ENCODE peak calls at places on chromosomes 1 and 21, in four cellular contexts. One of them, this sample, is unnamed. For H3K9me3 and H3K4me1, the result is how much of the 10 kb centered on the place peaks cover.

GRCh38 chr1:203271018-203271743 is 34.1 kb upstream of the BTG2 start:
- DNase-seq in heart left ventricle: no peak
- DNase-seq in BE2C: peak
- DNase-seq in sigmoid colon: peak
- DNase-seq in this sample: peak

GRCh38 chr1:147542549-147542857 is 1.2 kb downstream of the BCL9 start:
- DNase-seq in heart left ventricle: no peak
- DNase-seq in BE2C: no peak
- DNase-seq in sigmoid colon: no peak
- DNase-seq in this sample: no peak

GRCh38 chr1:36962991-36963390 is 71.3 kb downstream of the GRIK3 start:
- DNase-seq in heart left ventricle: no peak
- DNase-seq in BE2C: no peak
- DNase-seq in sigmoid colon: no peak
- DNase-seq in this sample: no peak

GRCh38 chr1:28070725-28071593 is 17.5 kb downstream of the EYA3 start:
- DNase-seq in heart left ventricle: no peak
- DNase-seq in BE2C: no peak
- DNase-seq in sigmoid colon: no peak
- DNase-seq in this sample: no peak

GRCh38 chr1:211488641-211489040 is 3.3 kb downstream of the RD3 start:
- DNase-seq in heart left ventricle: no peak
- DNase-seq in BE2C: no peak
- DNase-seq in sigmoid colon: no peak
- DNase-seq in this sample: no peak

GRCh38 chr21:14533555-14534400 is 12.3 kb downstream of the SAMSN1 start:
- DNase-seq in heart left ventricle: no peak
- DNase-seq in BE2C: no peak
- DNase-seq in sigmoid colon: no peak
- DNase-seq in this sample: no peak

GRCh38 chr21:16605588-16605987 is 875.8 kb downstream of the USP25 start:
- DNase-seq in heart left ventricle: no peak
- DNase-seq in BE2C: peak
- DNase-seq in sigmoid colon: no peak
- DNase-seq in this sample: no peak

GRCh38 chr1:223233410-223234163 is 90.5 kb upstream of the TLR5 start:
- DNase-seq in heart left ventricle: no peak
- DNase-seq in BE2C: no peak
- DNase-seq in sigmoid colon: no peak
- DNase-seq in this sample: no peak

GRCh38 chr1:221521686-221522085 is 220.2 kb downstream of the DUSP10 start:
- DNase-seq in heart left ventricle: no peak
- DNase-seq in BE2C: no peak
- DNase-seq in sigmoid colon: no peak
- DNase-seq in this sample: no peak

GRCh38 chr1:68801440-68801839 is 304.6 kb upstream of the DEPDC1 start:
- DNase-seq in heart left ventricle: no peak
- DNase-seq in BE2C: no peak
- DNase-seq in sigmoid colon: no peak
- DNase-seq in this sample: no peak

GRCh38 chr1:175757381-175758015 is 14.1 kb upstream of the TNR start:
- DNase-seq in heart left ventricle: no peak
- DNase-seq in BE2C: peak
- DNase-seq in sigmoid colon: no peak
- DNase-seq in this sample: no peak

GRCh38 chr1:8091691-8092090 is 65.6 kb upstream of the ERRFI1 start:
- DNase-seq in heart left ventricle: no peak
- DNase-seq in BE2C: no peak
- DNase-seq in sigmoid colon: no peak
- DNase-seq in this sample: no peak

GRCh38 chr1:30518696-30519095 is 204.7 kb downstream of the MATN1 start:
- DNase-seq in heart left ventricle: no peak
- DNase-seq in BE2C: no peak
- DNase-seq in sigmoid colon: no peak
- DNase-seq in this sample: no peak

GRCh38 chr1:85372683-85373446 is 92.1 kb downstream of the DDAH1 start:
- DNase-seq in heart left ventricle: no peak
- DNase-seq in BE2C: no peak
- DNase-seq in sigmoid colon: no peak
- DNase-seq in this sample: no peak

GRCh38 chr1:93880731-93881130 is 1.7 kb upstream of the DNTTIP2 start:
- DNase-seq in heart left ventricle: no peak
- DNase-seq in BE2C: no peak
- DNase-seq in sigmoid colon: no peak
- DNase-seq in this sample: no peak

GRCh38 chr1:171922999-171923398 is 81.7 kb downstream of the DNM3 start:
- DNase-seq in heart left ventricle: no peak
- DNase-seq in BE2C: no peak
- DNase-seq in sigmoid colon: no peak
- DNase-seq in this sample: no peak

GRCh38 chr21:45857761-45858160 is 123.8 kb upstream of the COL6A1 start:
- DNase-seq in heart left ventricle: no peak
- DNase-seq in BE2C: no peak
- DNase-seq in sigmoid colon: no peak
- DNase-seq in this sample: no peak

GRCh38 chr1:200161801-200162200 is 134.3 kb downstream of the NR5A2 start:
- DNase-seq in heart left ventricle: no peak
- DNase-seq in BE2C: no peak
- DNase-seq in sigmoid colon: no peak
- DNase-seq in this sample: no peak

GRCh38 chr1:3015269-3015635 is 6.0 kb upstream of the ACTRT2 start:
- DNase-seq in heart left ventricle: no peak
- DNase-seq in BE2C: no peak
- DNase-seq in sigmoid colon: peak
- DNase-seq in this sample: no peak

GRCh38 chr1:3018051-3018471 is 3.2 kb upstream of the ACTRT2 start:
- DNase-seq in heart left ventricle: no peak
- DNase-seq in BE2C: no peak
- DNase-seq in sigmoid colon: peak
- DNase-seq in this sample: no peak

GRCh38 chr1:3017440-3018050 is 3.7 kb upstream of the ACTRT2 start:
- DNase-seq in heart left ventricle: no peak
- DNase-seq in BE2C: no peak
- DNase-seq in sigmoid colon: peak
- DNase-seq in this sample: no peak

GRCh38 chr1:3015744-3016143 is 5.5 kb upstream of the ACTRT2 start:
- DNase-seq in heart left ventricle: no peak
- DNase-seq in BE2C: no peak
- DNase-seq in sigmoid colon: peak
- DNase-seq in this sample: no peak

GRCh38 chr1:3016641-3017439 is 4.4 kb upstream of the ACTRT2 start:
- DNase-seq in heart left ventricle: no peak
- DNase-seq in BE2C: no peak
- DNase-seq in sigmoid colon: peak
- DNase-seq in this sample: no peak
- H3K9me3 ChIP-seq in heart left ventricle: under half
- H3K9me3 ChIP-seq in BE2C: under half
- H3K9me3 ChIP-seq in sigmoid colon: under half
- H3K9me3 ChIP-seq in this sample: under half

GRCh38 chr1:235953801-235954200 is 87.1 kb upstream of the LYST start:
- DNase-seq in heart left ventricle: no peak
- DNase-seq in BE2C: no peak
- DNase-seq in sigmoid colon: no peak
- DNase-seq in this sample: no peak
- H3K4me1 ChIP-seq in heart left ventricle: under half
- H3K4me1 ChIP-seq in BE2C: under half
- H3K4me1 ChIP-seq in sigmoid colon: under half
- H3K4me1 ChIP-seq in this sample: under half

DNA sequence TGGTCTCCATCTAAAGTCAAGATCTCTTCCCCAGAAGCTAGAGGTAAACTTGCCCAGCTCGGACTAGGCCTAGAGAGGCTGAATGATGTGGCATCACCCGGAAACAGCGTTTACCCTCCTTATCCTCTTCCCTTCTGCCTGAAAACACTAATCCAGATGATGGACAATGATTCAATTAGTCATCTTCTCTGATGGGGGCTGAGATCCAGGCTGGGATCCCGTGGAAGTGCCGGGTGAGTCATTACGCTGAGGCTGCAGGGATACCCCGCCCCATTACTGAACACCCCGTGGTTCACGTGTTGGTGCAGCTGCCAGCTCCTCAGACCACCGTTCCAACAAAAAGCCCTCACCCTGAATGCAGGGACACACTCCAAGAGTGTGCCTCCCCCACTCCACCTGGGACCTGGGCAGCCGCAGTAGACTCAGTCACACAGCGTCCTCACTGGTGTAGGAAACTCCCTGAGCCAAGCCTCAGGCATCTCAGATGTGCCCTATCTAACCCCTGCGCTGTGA is 2.0 kb downstream of the S100A6 start:
- DNase-seq in heart left ventricle: no peak
- DNase-seq in BE2C: peak
- DNase-seq in sigmoid colon: peak
- DNase-seq in this sample: no peak
- H3K4me3 ChIP-seq in heart left ventricle: peak
- H3K4me3 ChIP-seq in BE2C: peak
- H3K4me3 ChIP-seq in sigmoid colon: peak
- H3K4me3 ChIP-seq in this sample: peak

GRCh38 chr1:2908081-2908480 is 106.6 kb upstream of the TTC34 start:
- DNase-seq in heart left ventricle: no peak
- DNase-seq in BE2C: no peak
- DNase-seq in sigmoid colon: no peak
- DNase-seq in this sample: no peak

GRCh38 chr1:2909797-2910196 is 108.3 kb upstream of the TTC34 start:
- DNase-seq in heart left ventricle: no peak
- DNase-seq in BE2C: no peak
- DNase-seq in sigmoid colon: no peak
- DNase-seq in this sample: no peak

GRCh38 chr1:2910211-2910610 is 108.7 kb upstream of the TTC34 start:
- DNase-seq in heart left ventricle: no peak
- DNase-seq in BE2C: no peak
- DNase-seq in sigmoid colon: no peak
- DNase-seq in this sample: no peak

GRCh38 chr1:2907051-2907450 is 105.6 kb upstream of the TTC34 start:
- DNase-seq in heart left ventricle: no peak
- DNase-seq in BE2C: no peak
- DNase-seq in sigmoid colon: no peak
- DNase-seq in this sample: no peak

DNA sequence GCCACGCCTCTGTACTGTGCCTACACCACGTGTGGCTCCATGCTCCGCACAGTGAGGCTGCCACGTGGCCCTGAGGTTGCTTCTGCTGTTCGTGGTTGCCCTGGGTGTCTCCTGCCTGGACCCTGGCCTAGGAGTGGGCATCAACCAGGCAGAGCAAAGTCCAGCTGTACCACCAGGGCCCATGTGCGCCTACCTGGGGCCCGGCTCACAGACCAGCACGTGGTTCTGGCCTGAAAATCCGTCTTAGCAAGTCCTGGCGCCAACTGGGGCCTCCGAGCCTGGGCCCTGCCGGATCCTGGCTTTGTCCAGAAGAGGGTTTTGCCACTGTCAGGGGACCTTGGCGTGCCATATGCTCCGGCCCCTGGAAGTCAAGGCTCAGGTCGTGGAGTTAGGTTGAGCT is 107.1 kb upstream of the TTC34 start:
- DNase-seq in heart left ventricle: no peak
- DNase-seq in BE2C: no peak
- DNase-seq in sigmoid colon: no peak
- DNase-seq in this sample: no peak
- H3K9me3 ChIP-seq in heart left ventricle: under half
- H3K9me3 ChIP-seq in BE2C: under half
- H3K9me3 ChIP-seq in sigmoid colon: under half
- H3K9me3 ChIP-seq in this sample: under half

GRCh38 chr1:116382857-116383256 is 9.8 kb downstream of the ATP1A1 start:
- DNase-seq in heart left ventricle: no peak
- DNase-seq in BE2C: no peak
- DNase-seq in sigmoid colon: no peak
- DNase-seq in this sample: no peak

GRCh38 chr1:116379674-116380498 is 6.8 kb downstream of the ATP1A1 start:
- DNase-seq in heart left ventricle: no peak
- DNase-seq in BE2C: no peak
- DNase-seq in sigmoid colon: no peak
- DNase-seq in this sample: no peak

GRCh38 chr1:116379057-116379630 is 6.1 kb downstream of the ATP1A1 start:
- DNase-seq in heart left ventricle: no peak
- DNase-seq in BE2C: no peak
- DNase-seq in sigmoid colon: no peak
- DNase-seq in this sample: no peak

GRCh38 chr1:116382321-116382720 is 9.3 kb downstream of the ATP1A1 start:
- DNase-seq in heart left ventricle: no peak
- DNase-seq in BE2C: no peak
- DNase-seq in sigmoid colon: no peak
- DNase-seq in this sample: no peak

GRCh38 chr1:116380499-116381316 is 7.7 kb downstream of the ATP1A1 start:
- DNase-seq in heart left ventricle: no peak
- DNase-seq in BE2C: no peak
- DNase-seq in sigmoid colon: no peak
- DNase-seq in this sample: no peak
- H3K4me1 ChIP-seq in heart left ventricle: half or more
- H3K4me1 ChIP-seq in BE2C: under half
- H3K4me1 ChIP-seq in sigmoid colon: half or more
- H3K4me1 ChIP-seq in this sample: half or more